ENCODE peak calls at places on chromosomes 16 and 17, in four cellular contexts. H is MM.1S, I is PC-3, R is neural progenitor cell. O is an unnamed sample.

GRCh38 chr17:70102531-70102930 is 27.5 kb downstream of the KCNJ16 start:
- DNase-seq in H (no peak), R (no peak), I (no peak), O (no peak)

GRCh38 chr16:22898874-22899348 is 84.9 kb downstream of the HS3ST2 start:
- DNase-seq in R (peak; percentile 92), I (peak; percentile 55), H (peak; percentile 68), O (peak; percentile 96)

GRCh38 chr17:6257339-6257738 is 177.6 kb downstream of the AIPL1 start:
- DNase-seq in R (peak; percentile 33), I (peak; percentile 6), H (no peak), O (peak; percentile 64)

GRCh38 chr17:323181-323580 is 29.4 kb downstream of the RPH3AL start:
- DNase-seq in R (no peak), H (no peak), I (no peak), O (no peak)

GRCh38 chr17:54196751-54197150 is 374.0 kb downstream of the KIF2B start:
- DNase-seq in H (no peak), R (no peak), I (no peak), O (no peak)

GRCh38 chr17:57357392-57357784 is 101.1 kb downstream of the MSI2 start:
- DNase-seq in H (peak; percentile 50), I (peak; percentile 67), R (no peak), O (no peak)

GRCh38 chr16:5030251-5030870 is 3.4 kb downstream of the NAGPA start:
- DNase-seq in H (no peak), I (no peak), R (no peak), O (no peak)

GRCh38 chr16:55367301-55367745 is 43.3 kb downstream of the IRX6 start:
- DNase-seq in R (no peak), I (no peak), H (no peak), O (no peak)

GRCh38 chr16:2494616-2495015 is 19.1 kb upstream of the ATP6V0C start:
- DNase-seq in I (no peak), R (no peak), H (no peak), O (no peak)

GRCh38 chr16:2496223-2497115 is 17.3 kb upstream of the ATP6V0C start:
- DNase-seq in R (no peak), I (no peak), H (no peak), O (no peak)

GRCh38 chr16:2495041-2495440 is 18.7 kb upstream of the ATP6V0C start:
- DNase-seq in H (no peak), I (no peak), R (no peak), O (no peak)

GRCh38 chr16:2492292-2492691 is 17.4 kb downstream of the TBC1D24 start:
- DNase-seq in I (no peak), R (no peak), H (no peak), O (no peak)

GRCh38 chr16:2493608-2494007 is 18.7 kb downstream of the TBC1D24 start:
- DNase-seq in R (no peak), H (no peak), I (no peak), O (no peak)
- TF ChIP-seq EZH2phosphoT487 in R (no peak), H (no peak), I (no peak), O (no peak)

DNA sequence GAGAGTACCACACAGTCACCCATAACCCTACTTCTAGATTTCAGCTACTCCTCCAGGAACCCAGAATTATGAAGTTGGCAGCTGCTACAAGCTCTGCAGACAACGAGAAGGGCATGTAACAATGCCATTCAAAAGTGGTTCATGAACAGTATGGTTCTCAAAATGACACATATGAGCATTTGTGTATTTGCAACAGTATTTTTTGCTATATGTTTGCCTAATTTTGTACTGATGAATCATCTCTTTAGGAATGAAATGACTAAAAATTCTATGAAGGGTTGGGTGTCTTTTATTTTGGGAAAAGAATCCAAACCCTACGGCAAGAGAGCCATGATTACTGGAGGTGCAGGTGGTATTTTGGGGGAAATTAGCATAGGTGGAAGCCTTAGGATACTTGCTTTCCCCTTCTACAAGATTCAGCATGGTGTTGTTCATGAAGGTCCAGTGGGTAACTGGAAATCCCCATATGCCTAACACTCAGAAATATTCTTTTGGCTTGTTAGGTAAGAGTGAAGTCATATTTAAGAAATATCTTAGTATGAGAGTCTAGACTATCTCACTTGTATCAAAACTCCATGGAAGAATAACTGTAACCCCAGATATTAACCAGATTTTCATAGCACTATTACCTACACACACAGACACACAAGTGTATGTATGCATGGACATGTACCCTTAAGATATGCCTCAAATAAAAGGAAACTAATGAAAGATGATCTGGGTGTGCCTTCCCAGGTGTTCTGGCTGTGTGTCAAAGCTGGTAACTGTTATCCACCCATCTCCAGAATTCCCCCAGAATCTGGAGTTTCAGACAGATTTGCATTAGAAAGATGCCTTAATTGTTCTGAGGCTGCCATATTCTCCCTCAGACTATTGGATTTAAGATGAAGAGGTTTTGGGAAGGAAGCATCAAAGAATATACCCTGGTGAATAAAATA is 688.2 kb upstream of the SOX9 start:
- DNase-seq in R (no peak), I (peak; percentile 86), H (no peak), O (no peak)
- TF ChIP-seq EZH2 in R (no peak), I (no peak), H (no peak), O (no peak)

GRCh38 chr17:30000755-30001257 is 59.4 kb downstream of the EFCAB5 start:
- DNase-seq in I (peak; percentile 45), R (no peak), H (no peak), O (peak; percentile 6)
- H3K4me2 ChIP-seq in I (peak overlapping the region; percentile 69), R (no peak overlapping the region), H (peak overlapping the region; percentile 88), O (no peak overlapping the region)

GRCh38 chr17:68511254-68511670 is 968 bp upstream of the PRKAR1A start:
- DNase-seq in H (no peak), I (no peak), R (no peak), O (no peak)

GRCh38 chr17:68513932-68514331 is 1.7 kb downstream of the PRKAR1A start:
- DNase-seq in I (no peak), H (no peak), R (no peak), O (no peak)

GRCh38 chr17:68512247-68512966 is at the start of gene PRKAR1A:
- DNase-seq in H (peak; percentile 96), R (peak; percentile 98), I (peak; percentile 97), O (peak; percentile 98)

GRCh38 chr17:68511671-68512246 is 471 bp upstream of the PRKAR1A start:
- DNase-seq in H (peak; percentile 73), R (peak; percentile 92), I (peak; percentile 78), O (peak; percentile 83)

DNA sequence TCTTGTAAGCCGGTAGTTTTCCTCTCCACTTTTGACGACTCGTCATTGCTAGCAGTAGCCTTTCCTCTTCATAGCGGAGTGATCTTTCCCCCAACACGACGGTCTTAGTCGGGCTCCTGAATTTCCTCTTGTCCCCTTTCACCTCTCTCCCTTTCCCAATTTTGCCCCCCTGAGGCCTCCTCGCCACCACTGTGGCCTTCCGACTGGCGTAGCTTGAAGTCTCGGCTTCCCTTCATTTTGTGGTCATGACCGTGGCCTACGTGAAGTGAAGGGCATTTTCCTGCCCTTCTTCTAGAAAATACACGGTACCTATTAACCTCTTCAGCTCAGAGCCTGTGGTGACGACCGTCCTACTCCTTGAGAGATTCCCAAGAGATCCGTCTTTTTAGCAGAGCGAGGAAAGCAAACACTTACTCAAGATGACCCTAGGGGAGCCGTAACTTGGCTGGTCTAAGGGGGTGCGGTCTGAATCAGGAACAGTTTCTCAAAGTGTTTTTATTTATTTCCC is 791 bp downstream of the PRKAR1A start:
- DNase-seq in R (peak; percentile 56), I (peak; percentile 44), H (peak; percentile 16), O (peak; percentile 65)
- TF ChIP-seq EZH2phosphoT487 in R (no peak), I (no peak), H (no peak), O (no peak)

GRCh38 chr17:79159471-79159870 is 84.8 kb downstream of the ENGASE start:
- DNase-seq in R (no peak), I (no peak), H (no peak), O (no peak)

GRCh38 chr17:79163071-79163470 is 88.4 kb downstream of the ENGASE start:
- DNase-seq in H (no peak), R (no peak), I (no peak), O (no peak)

GRCh38 chr17:79162012-79162577 is 87.5 kb downstream of the ENGASE start:
- DNase-seq in I (no peak), R (no peak), H (no peak), O (no peak)

GRCh38 chr17:79159926-79160325 is 85.3 kb downstream of the ENGASE start:
- DNase-seq in R (peak; percentile 45), I (no peak), H (no peak), O (no peak)

DNA sequence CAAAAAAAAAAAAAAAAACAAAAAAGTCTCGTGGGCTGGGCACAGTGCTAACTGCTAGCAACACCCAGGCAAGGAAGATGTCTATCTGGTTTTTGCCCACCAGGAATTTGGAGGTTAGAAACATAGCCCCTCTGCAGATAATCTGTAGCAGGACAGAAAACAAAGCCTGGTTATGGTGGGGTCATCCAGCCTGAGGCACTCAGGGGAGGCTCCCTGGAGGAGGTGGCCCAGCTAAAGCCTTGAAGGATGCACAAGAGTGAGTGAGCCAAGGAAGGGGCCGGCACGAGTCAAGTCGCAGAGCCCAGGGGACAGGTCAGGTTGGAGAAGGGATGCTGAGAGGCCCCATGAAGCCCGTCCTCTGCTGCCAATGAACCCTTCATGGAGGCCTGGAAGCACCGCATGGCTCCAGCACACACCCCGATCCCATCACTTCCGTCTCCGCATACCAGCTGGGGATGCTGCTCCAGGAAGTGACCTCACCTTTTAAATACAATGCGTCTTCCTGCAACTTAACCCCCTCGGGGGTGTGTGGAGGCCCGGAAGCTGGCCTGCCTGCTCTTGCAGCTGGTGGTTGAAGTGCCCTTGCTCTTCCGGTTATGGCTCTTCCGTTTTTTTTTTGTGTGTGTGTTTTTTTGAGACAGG is 86.5 kb downstream of the ENGASE start:
- DNase-seq in I (peak; percentile 21), H (peak; percentile 8), R (no peak), O (peak; percentile 43)
- TF ChIP-seq EZH2 in I (no peak), H (no peak), R (no peak), O (no peak)

DNA sequence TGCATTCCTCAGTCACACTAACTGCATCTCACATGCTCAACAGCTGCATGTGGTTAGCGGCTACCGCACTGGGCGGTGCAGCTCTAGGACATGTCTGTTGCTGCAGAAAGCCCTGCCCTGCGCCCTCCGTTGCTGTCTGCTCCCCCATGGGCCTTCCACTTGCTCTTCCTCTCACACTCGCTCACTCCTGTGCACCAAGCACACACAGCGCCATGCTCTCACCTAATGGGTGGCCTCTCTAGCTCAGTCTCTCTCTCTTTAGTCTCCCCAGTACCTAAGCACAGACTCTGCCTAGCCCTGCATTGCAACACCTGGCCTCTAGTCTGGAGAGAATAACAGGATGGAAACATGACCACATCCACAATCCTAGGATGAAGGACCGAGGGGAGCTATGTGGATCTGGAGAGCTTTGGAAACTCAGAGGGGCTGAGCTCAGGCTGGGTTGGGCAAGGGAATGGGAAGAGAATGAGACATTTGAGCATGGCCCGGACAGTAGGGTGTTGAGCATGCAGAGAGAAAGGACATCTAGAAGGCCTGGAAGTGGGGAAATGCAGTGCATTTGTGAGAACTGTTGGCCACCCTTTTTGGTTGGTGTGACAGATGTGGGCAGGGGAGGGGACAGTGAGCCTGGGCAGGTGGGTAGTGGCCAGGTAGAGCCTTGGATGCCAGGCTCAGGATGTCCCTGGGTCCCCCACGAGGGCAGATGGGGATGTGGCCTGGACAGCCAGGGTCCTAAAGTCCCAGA is 16.0 kb downstream of the SGCA start:
- DNase-seq in H (no peak), I (no peak), R (no peak), O (no peak)
- H3K4me2 ChIP-seq in H (no peak overlapping the region), I (no peak overlapping the region), R (no peak overlapping the region), O (no peak overlapping the region)

O was measured in GM23338.